ENCODE peak calls at places on chromosomes 16 and 17, in seven cellular contexts. P is K562; E is AG09309; N is activated naive CD4-positive, alpha-beta T cell treated with anti-CD3 and anti-CD28 coated beads for 36 hours; V is left colon; L is ACHN; G is T follicular helper cell. T is an unnamed sample.
A peak's percentile ranks its signal among the peaks of the same experiment; 100 is the strongest.

GRCh38 chr17:46764709-46765401 is 53.6 kb downstream of the WNT3 start:
- DNase-seq in P (peak; percentile 46), E (peak; percentile 54), N (no peak), V (no peak), L (no peak), G (no peak), T (no peak)

GRCh38 chr16:58832496-58832895 is 98.4 kb upstream of the GOT2 start:
- DNase-seq in P (no peak), E (no peak), N (no peak), V (no peak), L (no peak), G (no peak), T (no peak)

GRCh38 chr16:67177743-67178699 is 5.7 kb downstream of the MATCAP1 start:
- DNase-seq in P (peak; percentile 71), E (no peak), N (peak; percentile 54), V (peak; percentile 86), L (peak; percentile 68), G (peak; percentile 59), T (peak; percentile 89)

GRCh38 chr17:37039269-37039668 is 90.5 kb downstream of the AATF start:
- DNase-seq in P (no peak), E (no peak), N (no peak), V (no peak), L (no peak), G (no peak), T (no peak)

GRCh38 chr17:78903101-78903779 is at the start of gene CEP295NL:
- DNase-seq in P (peak; percentile 41), E (no peak), N (peak; percentile 23), V (no peak), L (peak; percentile 24), G (no peak), T (no peak)

GRCh38 chr16:72927199-72928088 is 120.5 kb downstream of the ZFHX3 start:
- DNase-seq in P (no peak), E (peak; percentile 90), N (no peak), V (no peak), L (peak; percentile 5), G (no peak), T (peak; percentile 76)

GRCh38 chr17:74393323-74393942 is 26.1 kb downstream of the GPR142 start:
- DNase-seq in P (no peak), E (no peak), N (no peak), V (no peak), L (no peak), G (no peak), T (no peak)

GRCh38 chr17:6047966-6048365 is 22.2 kb upstream of the WSCD1 start:
- DNase-seq in P (no peak), E (no peak), N (no peak), V (no peak), L (peak; percentile 76), G (no peak), T (no peak)

GRCh38 chr16:15798671-15799070 is 58.2 kb downstream of the MYH11 start:
- DNase-seq in P (no peak), E (no peak), N (no peak), V (no peak), L (no peak), G (no peak), T (no peak)

GRCh38 chr17:48333034-48333491 is 97.0 kb downstream of the SKAP1 start:
- DNase-seq in P (no peak), E (no peak), N (no peak), V (no peak), L (no peak), G (no peak), T (no peak)

GRCh38 chr16:25010542-25010941 is 4.6 kb downstream of the ARHGAP17 start:
- DNase-seq in P (no peak), E (no peak), N (no peak), V (no peak), L (no peak), G (no peak), T (no peak)

GRCh38 chr16:11994187-11995119 is 17.9 kb downstream of the SNX29 start:
- DNase-seq in P (no peak), E (no peak), N (no peak), V (no peak), L (no peak), G (no peak), T (no peak)

GRCh38 chr16:11089504-11090124 is 145.2 kb downstream of the CLEC16A start:
- DNase-seq in P (no peak), E (no peak), N (no peak), V (peak; percentile 57), L (peak; percentile 71), G (no peak), T (no peak)

GRCh38 chr17:42200702-42201101 is 6.4 kb upstream of the GHDC start:
- DNase-seq in P (no peak), E (no peak), N (no peak), V (peak; percentile 54), L (no peak), G (no peak), T (no peak)

GRCh38 chr17:5669191-5669590 is 84.9 kb upstream of the NLRP1 start:
- DNase-seq in P (no peak), E (no peak), N (no peak), V (no peak), L (no peak), G (no peak), T (no peak)

GRCh38 chr17:71316498-71316897 is 804.3 kb upstream of the SOX9 start:
- DNase-seq in P (no peak), E (no peak), N (no peak), V (no peak), L (no peak), G (no peak), T (no peak)

GRCh38 chr17:44672479-44673093 is 16.3 kb downstream of the MEIOC start:
- DNase-seq in P (peak; percentile 21), E (no peak), N (no peak), V (no peak), L (peak; percentile 42), G (no peak), T (no peak)

GRCh38 chr16:17104654-17105053 is 366.1 kb downstream of the XYLT1 start:
- DNase-seq in P (no peak), E (no peak), N (no peak), V (no peak), L (no peak), G (no peak), T (no peak)

GRCh38 chr17:63785556-63785955 is 11.6 kb downstream of the DDX42 start:
- DNase-seq in P (no peak), E (no peak), N (no peak), V (no peak), L (no peak), G (no peak), T (no peak)

GRCh38 chr17:62720126-62720850 is 87.8 kb downstream of the MARCHF10 start:
- DNase-seq in P (peak; percentile 40), E (no peak), N (no peak), V (no peak), L (peak; percentile 73), G (no peak), T (no peak)

GRCh38 chr16:4330277-4330882 is 14.5 kb downstream of the GLIS2 start:
- DNase-seq in P (peak; percentile 83), E (no peak), N (peak; percentile 80), V (peak; percentile 87), L (peak; percentile 73), G (peak; percentile 55), T (no peak)

GRCh38 chr17:80270836-80271235 is 10.2 kb downstream of the RNF213 start:
- DNase-seq in P (peak; percentile 86), E (no peak), N (peak; percentile 52), V (no peak), L (peak; percentile 40), G (peak; percentile 28), T (no peak)

GRCh38 chr17:50832267-50833227 is 2.8 kb upstream of the WFIKKN2 start:
- DNase-seq in P (no peak), E (no peak), N (no peak), V (no peak), L (no peak), G (no peak), T (no peak)

GRCh38 chr16:22847100-22847499 is 33.1 kb downstream of the HS3ST2 start:
- DNase-seq in P (no peak), E (no peak), N (no peak), V (no peak), L (no peak), G (no peak), T (no peak)

GRCh38 chr16:10039220-10040096 is 142.8 kb downstream of the GRIN2A start:
- DNase-seq in P (no peak), E (no peak), N (no peak), V (no peak), L (peak; percentile 47), G (no peak), T (no peak)

GRCh38 chr16:50025544-50025931 is 513 bp downstream of the CNEP1R1 start:
- DNase-seq in P (peak; percentile 31), E (no peak), N (peak; percentile 57), V (no peak), L (peak; percentile 41), G (no peak), T (no peak)

GRCh38 chr16:86356804-86357203 is 153.5 kb upstream of the FOXF1 start:
- DNase-seq in P (no peak), E (no peak), N (no peak), V (no peak), L (no peak), G (no peak), T (no peak)

GRCh38 chr16:12590963-12591362 is 212.7 kb downstream of the CPPED1 start:
- DNase-seq in P (no peak), E (no peak), N (no peak), V (no peak), L (no peak), G (no peak), T (no peak)

GRCh38 chr16:2512920-2513404 is 790 bp upstream of the ATP6V0C start:
- DNase-seq in P (peak; percentile 37), E (no peak), N (no peak), V (peak; percentile 40), L (no peak), G (no peak), T (peak; percentile 52)

GRCh38 chr17:57980522-57980921 is 7.5 kb downstream of the VEZF1 start:
- DNase-seq in P (no peak), E (no peak), N (no peak), V (no peak), L (no peak), G (no peak), T (no peak)

GRCh38 chr16:10256855-10257641 is 74.8 kb upstream of the GRIN2A start:
- DNase-seq in P (peak; percentile 87), E (no peak), N (peak; percentile 53), V (peak; percentile 31), L (peak; percentile 50), G (peak; percentile 16), T (no peak)

GRCh38 chr17:3870871-3871306 is 22.0 kb downstream of the CAMKK1 start:
- DNase-seq in P (peak; percentile 21), E (no peak), N (no peak), V (peak; percentile 53), L (no peak), G (no peak), T (no peak)

GRCh38 chr17:50916026-50916707 is 50.0 kb upstream of the TOB1 start:
- DNase-seq in P (no peak), E (no peak), N (peak; percentile 41), V (no peak), L (no peak), G (no peak), T (no peak)

GRCh38 chr17:82696916-82697807 is 1.3 kb downstream of the RAB40B start:
- DNase-seq in P (no peak), E (no peak), N (peak; percentile 33), V (no peak), L (no peak), G (no peak), T (no peak)

GRCh38 chr16:86410076-86410475 is 100.3 kb upstream of the FOXF1 start:
- DNase-seq in P (no peak), E (no peak), N (no peak), V (no peak), L (no peak), G (no peak), T (no peak)

GRCh38 chr16:57480754-57481230 is 5.5 kb downstream of the DOK4 start:
- DNase-seq in P (no peak), E (no peak), N (no peak), V (peak; percentile 24), L (no peak), G (no peak), T (no peak)

GRCh38 chr16:9845661-9846361 is 336.4 kb downstream of the GRIN2A start:
- DNase-seq in P (no peak), E (no peak), N (no peak), V (no peak), L (no peak), G (no peak), T (no peak)

GRCh38 chr16:70396209-70396904 is 42.5 kb downstream of the ST3GAL2 start:
- DNase-seq in P (peak; percentile 67), E (no peak), N (no peak), V (peak; percentile 32), L (no peak), G (no peak), T (no peak)

T was measured in NCI-H2107.